ENCODE peak calls at places on chromosome 21, in five cellular contexts. G is IMR-90, S is colonic mucosa, K is AG04450, C is HCT116. W is an unnamed sample. For H3K9me3, the result is how much of the 10 kb centered on the place peaks cover.

GRCh38 chr21:19810779-19811178 is 1187.4 kb upstream of the NCAM2 start:
- DNase-seq in G (no peak), S (no peak), K (no peak), C (no peak), W (no peak)

GRCh38 chr21:26199471-26199870 is 28.9 kb upstream of the APP start:
- DNase-seq in G (peak), S (no peak), K (peak), C (no peak), W (no peak)

GRCh38 chr21:25569084-25569483 is 38.2 kb downstream of the MRPL39 start:
- DNase-seq in G (peak), S (no peak), K (no peak), C (no peak), W (no peak)

GRCh38 chr21:32070693-32071330 is 198.0 kb downstream of the HUNK start:
- DNase-seq in G (no peak), S (no peak), K (no peak), C (no peak), W (no peak)

GRCh38 chr21:26112127-26112742 is 58.3 kb downstream of the APP start:
- DNase-seq in G (no peak), S (no peak), K (no peak), C (no peak), W (no peak)

GRCh38 chr21:28865488-28866186 is 127.0 kb downstream of the LTN1 start:
- DNase-seq in G (no peak), S (no peak), K (no peak), C (no peak), W (no peak)

GRCh38 chr21:39313042-39313456 is 383 bp downstream of the BRWD1 start:
- DNase-seq in G (no peak), S (peak), K (no peak), C (no peak), W (no peak)

GRCh38 chr21:20523191-20523590 is 475.0 kb upstream of the NCAM2 start:
- DNase-seq in G (no peak), S (no peak), K (no peak), C (no peak), W (no peak)

GRCh38 chr21:27495836-27496235 is 528.9 kb upstream of the ADAMTS5 start:
- DNase-seq in G (no peak), S (no peak), K (no peak), C (no peak), W (no peak)

GRCh38 chr21:36591326-36591970 is 107.5 kb upstream of the SIM2 start:
- DNase-seq in G (no peak), S (no peak), K (no peak), C (no peak), W (no peak)

GRCh38 chr21:43195131-43196021 is 26.6 kb downstream of the CRYAA start:
- DNase-seq in G (no peak), S (peak), K (no peak), C (no peak), W (no peak)

GRCh38 chr21:28419811-28420210 is 572.9 kb downstream of the LTN1 start:
- DNase-seq in G (no peak), S (no peak), K (no peak), C (no peak), W (no peak)

GRCh38 chr21:14737922-14738321 is 191.8 kb upstream of the SAMSN1 start:
- DNase-seq in G (peak), S (peak), K (no peak), C (peak), W (no peak)

GRCh38 chr21:38659936-38660332 is 145.8 kb upstream of the ETS2 start:
- DNase-seq in G (no peak), S (no peak), K (no peak), C (no peak), W (no peak)

GRCh38 chr21:37555672-37556261 is 189.2 kb downstream of the DYRK1A start:
- DNase-seq in G (no peak), S (no peak), K (no peak), C (no peak), W (no peak)

GRCh38 chr21:39904457-39904856 is 37.2 kb downstream of the PCP4 start:
- DNase-seq in G (no peak), S (no peak), K (no peak), C (no peak), W (no peak)

GRCh38 chr21:33761104-33762036 is 119.1 kb downstream of the ITSN1 start:
- DNase-seq in G (peak), S (no peak), K (peak), C (peak), W (no peak)

GRCh38 chr21:41678944-41679343 is 87.9 kb downstream of the RIPK4 start:
- DNase-seq in G (peak), S (peak), K (peak), C (peak), W (peak)

GRCh38 chr21:38773108-38774061 is 32.3 kb upstream of the ETS2 start:
- DNase-seq in G (peak), S (no peak), K (peak), C (peak), W (peak)

GRCh38 chr21:18987515-18988026 is 584.0 kb upstream of the TMPRSS15 start:
- DNase-seq in G (no peak), S (no peak), K (no peak), C (no peak), W (no peak)

GRCh38 chr21:39094847-39095525 is 88.3 kb downstream of the PSMG1 start:
- DNase-seq in G (peak), S (no peak), K (peak), C (no peak), W (no peak)

GRCh38 chr21:42829954-42830353 is 49.4 kb downstream of the WDR4 start:
- DNase-seq in G (no peak), S (peak), K (no peak), C (no peak), W (no peak)

GRCh38 chr21:29725025-29725736 is 214.6 kb downstream of the GRIK1 start:
- DNase-seq in G (no peak), S (no peak), K (no peak), C (no peak), W (no peak)

DNA sequence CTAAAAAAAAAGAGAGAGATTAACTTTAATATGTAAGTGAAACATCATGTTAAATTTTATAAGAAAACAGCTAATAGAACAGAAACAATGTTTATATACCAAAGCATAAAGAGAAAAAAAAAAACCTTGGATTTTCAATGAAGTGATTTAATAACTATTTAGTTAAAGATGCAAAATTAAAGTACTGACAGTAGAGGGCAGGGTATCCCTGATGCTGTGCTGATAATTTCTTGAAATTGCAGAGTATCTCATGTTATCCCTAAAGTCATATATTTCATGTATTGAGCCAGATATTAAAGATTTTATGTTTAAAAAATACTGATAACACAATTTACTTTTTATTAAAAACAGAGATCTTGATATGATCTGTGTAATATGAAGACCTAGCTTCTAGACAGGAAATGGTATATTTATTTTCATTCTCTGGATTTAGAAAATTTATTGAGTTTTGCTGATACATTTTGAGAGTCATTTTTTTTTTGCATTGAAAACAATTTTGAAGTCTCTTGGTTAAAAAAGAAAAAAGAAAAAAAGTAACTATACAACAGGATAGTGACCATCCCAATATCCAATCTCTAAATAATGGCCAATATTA is 273.2 kb downstream of the USP25 start:
- DNase-seq in G (peak), S (no peak), K (no peak), C (no peak), W (no peak)
- TF ChIP-seq CTCF in G (peak), S (no peak), K (peak), C (peak), W (no peak)

GRCh38 chr21:45443595-45444181 is 38.7 kb downstream of the COL18A1 start:
- DNase-seq in G (no peak), S (no peak), K (no peak), C (no peak), W (no peak)

GRCh38 chr21:45444385-45444784 is 39.4 kb downstream of the COL18A1 start:
- DNase-seq in G (no peak), S (no peak), K (no peak), C (no peak), W (no peak)

GRCh38 chr21:45441431-45442255 is 36.7 kb downstream of the COL18A1 start:
- DNase-seq in G (no peak), S (no peak), K (no peak), C (no peak), W (no peak)

GRCh38 chr21:45440736-45441350 is 35.9 kb downstream of the COL18A1 start:
- DNase-seq in G (no peak), S (no peak), K (no peak), C (no peak), W (no peak)

GRCh38 chr21:45442276-45442675 is 37.3 kb downstream of the COL18A1 start:
- DNase-seq in G (no peak), S (no peak), K (no peak), C (no peak), W (no peak)
- H3K9me3 ChIP-seq in G (under half), S (under half), K (under half), C (under half), W (under half)

GRCh38 chr21:34939673-34940321 is 109.3 kb downstream of the RUNX1 start:
- DNase-seq in G (no peak), S (no peak), K (no peak), C (no peak), W (no peak)
- H3K27ac ChIP-seq in G (no peak), S (no peak), K (no peak), C (no peak), W (no peak)

GRCh38 chr21:44485254-44485793 is 30.0 kb downstream of the LRRC3 start:
- DNase-seq in G (peak), S (peak), K (no peak), C (peak), W (no peak)
- TF ChIP-seq CTCF in G (peak), S (no peak), K (no peak), C (peak), W (no peak)